ENCODE peak calls at places on chromosomes 3 and 15, in six cellular contexts. Y is foreskin fibroblast, Z is bronchial epithelial cell, B is tibial artery, X is astrocyte of the spinal cord, D is right cardiac atrium. G is an unnamed sample.
A peak's percentile ranks its signal among the peaks of the same experiment; 100 is the strongest.

GRCh38 chr3:41317718-41318117 is 118.4 kb downstream of the CTNNB1 start:
- DNase-seq in Y (peak; percentile 13), Z (peak; percentile 24), B (no peak), X (peak; percentile 80), D (no peak), G (no peak)

GRCh38 chr3:159814161-159814560 is 174.5 kb upstream of the IL12A start:
- DNase-seq in Y (no peak), Z (peak; percentile 87), B (no peak), X (no peak), D (no peak), G (no peak)

GRCh38 chr15:43187544-43188155 is 2.4 kb downstream of the CCNDBP1 start:
- DNase-seq in Y (peak; percentile 48), Z (peak; percentile 77), B (no peak), X (peak; percentile 58), D (no peak), G (no peak)

GRCh38 chr3:118089563-118089962 is 945.1 kb downstream of the IGSF11 start:
- DNase-seq in Y (no peak), Z (peak; percentile 90), B (no peak), X (peak; percentile 5), D (no peak), G (no peak)

GRCh38 chr3:158568784-158569183 is 2.2 kb upstream of the MLF1 start:
- DNase-seq in Y (no peak), Z (peak; percentile 26), B (no peak), X (no peak), D (no peak), G (no peak)

GRCh38 chr3:31043184-31043819 is 148.8 kb upstream of the GADL1 start:
- DNase-seq in Y (peak; percentile 56), Z (peak; percentile 50), B (no peak), X (no peak), D (peak; percentile 47), G (no peak)

GRCh38 chr3:62355703-62356102 is 17.6 kb downstream of the FEZF2 start:
- DNase-seq in Y (no peak), Z (no peak), B (no peak), X (no peak), D (no peak), G (no peak)

GRCh38 chr3:187507266-187507665 is 139.1 kb downstream of the RTP4 start:
- DNase-seq in Y (no peak), Z (peak; percentile 37), B (no peak), X (no peak), D (no peak), G (no peak)

GRCh38 chr15:66721954-66722353 is 19.9 kb downstream of the SMAD6 start:
- DNase-seq in Y (no peak), Z (no peak), B (no peak), X (no peak), D (peak; percentile 5), G (no peak)

GRCh38 chr3:194224937-194225422 is 89.0 kb downstream of the HES1 start:
- DNase-seq in Y (no peak), Z (no peak), B (no peak), X (no peak), D (no peak), G (no peak)

GRCh38 chr3:4351164-4351855 is 48.1 kb downstream of the SETMAR start:
- DNase-seq in Y (no peak), Z (peak; percentile 9), B (no peak), X (no peak), D (no peak), G (no peak)
- H3K4me3 ChIP-seq in Y (no peak overlapping the region), Z (no peak overlapping the region), B (peak overlapping the region; percentile 42), X (no peak overlapping the region), D (peak overlapping the region; percentile 60), G (peak overlapping the region; percentile 26)

DNA sequence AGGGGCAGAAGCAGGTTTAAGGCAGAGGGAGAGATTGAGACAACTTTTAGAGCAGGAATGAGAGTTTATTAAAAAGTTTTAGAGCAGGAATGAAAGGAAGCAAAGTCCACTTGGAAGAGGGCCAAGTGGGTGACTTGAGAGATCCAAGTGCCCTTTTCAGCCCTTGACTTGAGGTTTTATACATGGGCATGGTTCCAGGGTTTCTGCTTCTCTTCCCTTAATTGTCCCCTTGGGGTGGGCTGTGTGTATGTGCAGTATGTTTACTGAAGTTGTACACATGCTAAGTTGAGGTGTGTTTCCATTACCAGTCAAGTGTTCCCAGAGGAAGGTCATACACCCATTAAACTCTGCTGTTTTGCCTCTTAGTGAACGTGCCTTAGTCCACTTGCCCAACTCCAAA is 41.0 kb downstream of the METTL6 start:
- DNase-seq in Y (no peak), Z (no peak), B (no peak), X (no peak), D (no peak), G (no peak)
- H3K4me3 ChIP-seq in Y (no peak overlapping the region), Z (no peak overlapping the region), B (no peak overlapping the region), X (no peak overlapping the region), D (no peak overlapping the region), G (no peak overlapping the region)

DNA sequence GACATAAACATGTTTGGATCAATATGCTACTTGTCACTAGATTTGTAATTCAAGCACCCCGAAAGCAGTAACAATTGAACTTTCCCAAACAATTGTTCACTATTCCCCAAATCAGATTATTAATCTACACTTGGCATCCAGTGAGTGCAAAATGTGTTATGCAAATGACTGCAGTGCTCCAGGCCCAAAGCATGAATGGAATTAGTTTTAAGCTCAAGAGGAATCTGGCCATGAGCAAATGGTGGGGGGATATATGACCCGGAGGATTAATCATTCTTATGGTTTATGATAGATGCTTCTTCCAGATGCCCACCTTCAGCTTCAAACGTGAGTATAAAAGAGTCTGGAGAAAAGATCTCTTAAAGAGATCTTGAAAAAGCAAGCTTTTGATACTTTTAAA is 416.9 kb upstream of the TMCO5A start:
- DNase-seq in Y (no peak), Z (no peak), B (no peak), X (no peak), D (no peak), G (no peak)
- H3K4me3 ChIP-seq in Y (no peak overlapping the region), Z (no peak overlapping the region), B (no peak overlapping the region), X (no peak overlapping the region), D (no peak overlapping the region), G (no peak overlapping the region)

GRCh38 chr3:71681224-71681668 is 44.0 kb downstream of the EIF4E3 start:
- DNase-seq in Y (peak; percentile 65), Z (peak; percentile 73), B (peak; percentile 80), X (peak; percentile 74), D (peak; percentile 80), G (peak; percentile 37)
- H3K4me3 ChIP-seq in Y (no peak overlapping the region), Z (no peak overlapping the region), B (no peak overlapping the region), X (no peak overlapping the region), D (no peak overlapping the region), G (no peak overlapping the region)

GRCh38 chr3:51389423-51390183 is 1.5 kb upstream of the RBM15B start:
- DNase-seq in Y (no peak), Z (no peak), B (no peak), X (peak; percentile 47), D (peak; percentile 77), G (no peak)
- H3K4me3 ChIP-seq in Y (no peak overlapping the region), Z (no peak overlapping the region), B (no peak overlapping the region), X (no peak overlapping the region), D (no peak overlapping the region), G (no peak overlapping the region)

GRCh38 chr3:150385296-150386242 is 22.5 kb upstream of the TSC22D2 start:
- DNase-seq in Y (no peak), Z (no peak), B (no peak), X (no peak), D (no peak), G (no peak)

GRCh38 chr3:150379469-150379868 is 28.6 kb upstream of the TSC22D2 start:
- DNase-seq in Y (no peak), Z (no peak), B (no peak), X (no peak), D (no peak), G (no peak)

GRCh38 chr3:150388468-150389418 is 19.4 kb upstream of the TSC22D2 start:
- DNase-seq in Y (no peak), Z (no peak), B (no peak), X (peak; percentile 33), D (no peak), G (no peak)

DNA sequence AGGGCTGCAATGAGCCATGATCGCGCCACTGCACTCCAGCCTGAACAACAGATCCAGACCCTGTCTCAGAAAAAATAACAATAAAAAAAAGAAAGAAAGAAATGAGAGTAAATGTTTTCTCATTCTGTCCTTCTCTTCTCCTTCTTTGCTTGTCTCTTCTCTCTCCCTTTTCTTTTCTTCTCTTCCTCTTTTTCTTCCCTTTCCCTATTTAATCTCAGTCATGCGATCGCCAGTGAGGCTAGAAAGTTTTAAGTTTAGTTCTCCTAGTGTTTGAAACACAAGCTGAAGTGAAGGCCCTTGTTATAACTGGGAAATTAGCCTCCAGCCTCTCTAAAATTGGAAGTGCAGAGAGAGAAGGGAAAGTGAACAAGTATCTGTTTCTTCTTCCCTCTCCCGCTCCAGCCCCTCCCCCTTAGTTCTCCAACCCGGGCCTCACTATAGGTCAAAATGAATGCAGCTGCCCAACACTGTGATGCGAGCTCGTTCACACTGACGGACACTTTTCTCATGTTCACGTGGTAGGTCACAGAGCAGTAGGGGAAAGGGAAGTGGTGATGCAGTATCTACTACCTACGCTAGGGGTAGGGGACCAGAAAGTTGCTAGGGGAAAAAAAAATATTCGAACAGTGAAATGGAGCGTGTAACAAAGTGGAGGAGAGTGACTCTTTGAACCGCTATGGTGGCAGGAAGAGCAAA is 23.4 kb upstream of the TSC22D2 start:
- DNase-seq in Y (no peak), Z (no peak), B (peak; percentile 69), X (peak; percentile 36), D (peak; percentile 56), G (no peak)
- H3K4me3 ChIP-seq in Y (no peak overlapping the region), Z (no peak overlapping the region), B (no peak overlapping the region), X (no peak overlapping the region), D (no peak overlapping the region), G (no peak overlapping the region)

DNA sequence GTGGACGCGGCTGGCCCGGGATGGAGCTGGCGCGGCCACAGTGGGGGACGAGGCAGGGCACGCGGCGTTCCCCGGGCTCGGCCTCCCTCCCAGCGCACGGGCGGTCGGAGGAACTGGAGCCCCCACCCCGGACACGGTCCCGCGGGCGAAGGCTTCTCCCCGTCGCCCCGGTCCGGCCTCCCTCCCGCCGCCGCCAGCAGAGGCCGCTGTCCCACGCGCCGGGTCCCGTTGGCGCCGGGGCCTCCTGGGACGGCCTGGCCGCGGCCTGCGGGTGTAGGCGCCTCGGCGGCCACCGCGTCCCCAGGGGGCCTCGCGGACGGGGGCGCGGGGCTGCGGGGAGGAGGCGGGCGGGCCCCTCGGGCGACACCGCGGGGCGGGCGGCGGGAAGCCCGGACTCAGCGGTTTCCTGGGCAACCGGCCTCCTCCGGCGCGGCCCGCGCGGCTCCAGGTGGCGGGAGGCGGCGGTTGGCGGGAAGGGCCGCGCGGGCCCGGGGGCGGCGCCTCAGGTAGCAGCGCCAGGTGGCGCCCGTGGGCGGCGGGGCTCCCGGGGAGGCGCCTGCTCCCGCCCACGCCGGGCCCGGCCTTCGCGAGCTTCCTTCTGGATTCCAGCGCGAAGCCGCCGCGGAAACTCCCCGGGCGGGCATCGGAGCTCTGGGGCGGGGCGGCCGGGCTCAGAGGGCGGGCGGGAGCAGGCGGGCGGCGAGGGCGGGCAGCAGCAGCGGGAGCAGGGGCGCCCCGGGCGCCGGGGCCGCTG is 26.7 kb downstream of the MELTF start:
- DNase-seq in Y (peak; percentile 62), Z (peak; percentile 66), B (peak; percentile 81), X (peak; percentile 47), D (peak; percentile 92), G (peak; percentile 32)
- H3K4me3 ChIP-seq in Y (peak overlapping the region; percentile 51), Z (peak overlapping the region; percentile 53), B (peak overlapping the region; percentile 69), X (peak overlapping the region; percentile 53), D (peak overlapping the region; percentile 94), G (peak overlapping the region; percentile 50)

G was measured in gastrocnemius medialis.